ENCODE peak calls at places on chromosomes 7 and 10, in eight cellular contexts. R, G, B, V, O, N, Q and D are unnamed samples.

GRCh38 chr7:131882321-131882720 is 325.9 kb upstream of the PODXL start:
- DNase-seq in V (no peak), B (no peak), G (no peak), R (no peak), N (no peak), Q (no peak), O (no peak), D (no peak)

GRCh38 chr7:25895792-25896171 is 256.2 kb upstream of the NFE2L3 start:
- DNase-seq in B (no peak), O (no peak), V (no peak), N (no peak), Q (no peak), G (no peak), R (no peak), D (no peak)

GRCh38 chr7:16083931-16084330 is 337.4 kb downstream of the CRPPA start:
- DNase-seq in N (no peak), G (peak), Q (no peak), B (no peak), R (no peak), V (peak), O (no peak), D (no peak)

GRCh38 chr7:144384071-144384470 is 19.4 kb downstream of the NOBOX start:
- DNase-seq in Q (no peak), O (no peak), N (no peak), B (no peak), G (peak), V (no peak), R (no peak), D (no peak)

GRCh38 chr10:132181691-132182425 is 4.9 kb upstream of the DPYSL4 start:
- DNase-seq in Q (no peak), O (no peak), R (no peak), N (no peak), V (no peak), G (no peak), B (no peak), D (no peak)

GRCh38 chr10:78866731-78867554 is 201.8 kb upstream of the ZMIZ1 start:
- DNase-seq in G (no peak), B (no peak), O (no peak), R (no peak), N (no peak), Q (no peak), V (no peak), D (no peak)

GRCh38 chr10:74189999-74190421 is 39.0 kb downstream of the ADK start:
- DNase-seq in N (no peak), O (no peak), V (peak), R (peak), G (no peak), Q (no peak), B (no peak), D (peak)

GRCh38 chr7:55467047-55467593 is 102.0 kb downstream of the LANCL2 start:
- DNase-seq in G (no peak), V (no peak), B (no peak), R (no peak), N (no peak), O (peak), Q (no peak), D (no peak)

GRCh38 chr7:98539865-98540264 is 77.2 kb upstream of the NPTX2 start:
- DNase-seq in R (no peak), B (no peak), O (no peak), G (no peak), N (no peak), V (no peak), Q (no peak), D (no peak)

GRCh38 chr10:29357962-29358635 is 69.2 kb downstream of the LYZL1 start:
- DNase-seq in V (no peak), G (no peak), O (no peak), B (no peak), R (no peak), N (no peak), Q (no peak), D (no peak)

GRCh38 chr10:130212736-130213135 is 76.5 kb downstream of the GLRX3 start:
- DNase-seq in R (no peak), N (no peak), G (no peak), V (no peak), Q (no peak), O (no peak), B (no peak), D (no peak)

GRCh38 chr10:130038611-130039109 is 72.0 kb downstream of the C10orf143 start:
- DNase-seq in G (no peak), O (peak), B (no peak), N (no peak), R (no peak), V (no peak), Q (no peak), D (no peak)

GRCh38 chr7:92991190-92991589 is 126.6 kb downstream of the SAMD9 start:
- DNase-seq in Q (no peak), N (no peak), V (no peak), G (no peak), B (no peak), R (no peak), O (no peak), D (no peak)

GRCh38 chr7:106216517-106217088 is 68.2 kb downstream of the NAMPT start:
- DNase-seq in O (no peak), Q (peak), G (peak), V (peak), N (no peak), R (no peak), B (no peak), D (peak)

GRCh38 chr10:118732253-118733194 is 22.2 kb downstream of the CACUL1 start:
- DNase-seq in R (peak), G (no peak), Q (no peak), V (no peak), N (no peak), B (no peak), O (no peak), D (no peak)

GRCh38 chr10:45061982-45062381 is 61.3 kb downstream of the ZNF22 start:
- DNase-seq in N (no peak), R (no peak), B (no peak), G (no peak), Q (no peak), O (no peak), V (no peak), D (peak)

GRCh38 chr10:22597142-22597541 is 117.2 kb downstream of the PIP4K2A start:
- DNase-seq in O (no peak), R (peak), N (peak), G (no peak), V (peak), Q (no peak), B (no peak), D (no peak)

GRCh38 chr10:7696545-7696944 is 6.6 kb upstream of the ITIH2 start:
- DNase-seq in G (no peak), V (no peak), N (no peak), R (no peak), Q (peak), B (peak), O (peak), D (no peak)

GRCh38 chr10:21173433-21173963 is 276.4 kb upstream of the NEBL start:
- DNase-seq in G (no peak), Q (no peak), V (no peak), N (no peak), O (no peak), B (no peak), R (no peak), D (no peak)

GRCh38 chr7:133140994-133141595 is 59.2 kb upstream of the CHCHD3 start:
- DNase-seq in B (no peak), O (no peak), R (no peak), V (no peak), G (no peak), Q (no peak), N (no peak), D (no peak)

GRCh38 chr10:24132741-24133140 is 76.2 kb upstream of the KIAA1217 start:
- DNase-seq in O (no peak), G (no peak), B (no peak), V (no peak), Q (no peak), R (no peak), N (no peak), D (peak)

GRCh38 chr10:66747451-66747850 is 178.4 kb upstream of the LRRTM3 start:
- DNase-seq in O (no peak), Q (no peak), B (no peak), V (peak), N (no peak), G (no peak), R (no peak), D (peak)

GRCh38 chr7:44052771-44053365 is 8.4 kb downstream of the DBNL start:
- DNase-seq in V (no peak), B (peak), N (no peak), O (peak), R (no peak), Q (no peak), G (no peak), D (no peak)

GRCh38 chr7:103445228-103446020 is 583 bp downstream of the SLC26A5 start:
- DNase-seq in B (no peak), V (no peak), R (no peak), N (no peak), Q (no peak), O (no peak), G (no peak), D (no peak)

GRCh38 chr10:90779573-90779972 is 78.3 kb downstream of the HTR7 start:
- DNase-seq in G (peak), V (peak), Q (no peak), N (no peak), B (no peak), O (no peak), R (no peak), D (no peak)

GRCh38 chr10:43981232-43981631 is 332.6 kb upstream of the ZNF32 start:
- DNase-seq in G (no peak), B (no peak), O (no peak), V (peak), R (no peak), N (no peak), Q (no peak), D (no peak)

GRCh38 chr7:2722591-2722990 is 34.6 kb downstream of the AMZ1 start:
- DNase-seq in B (peak), G (no peak), R (no peak), O (peak), N (no peak), Q (no peak), V (no peak), D (no peak)

GRCh38 chr7:55018361-55019328 is at the start of gene EGFR:
- DNase-seq in B (peak), R (no peak), V (peak), O (peak), Q (peak), N (no peak), G (peak), D (no peak)

GRCh38 chr10:120480065-120480600 is 23.1 kb downstream of the PLPP4 start:
- DNase-seq in B (no peak), G (no peak), V (no peak), Q (no peak), N (no peak), R (no peak), O (no peak), D (no peak)

GRCh38 chr7:27046854-27047549 is 48.8 kb downstream of the HOXA1 start:
- DNase-seq in G (peak), Q (no peak), N (no peak), R (no peak), B (no peak), O (no peak), V (peak), D (peak)

GRCh38 chr7:101240226-101241014 is 2.8 kb upstream of the CLDN15 start:
- DNase-seq in O (no peak), Q (no peak), R (no peak), G (no peak), N (no peak), V (no peak), B (no peak), D (no peak)
- H3K27ac ChIP-seq in O (peak), Q (peak), R (peak), G (no peak), N (no peak), V (no peak), B (peak), D (no peak)

GRCh38 chr10:121613456-121613855 is 15.2 kb upstream of the FGFR2 start:
- DNase-seq in V (no peak), B (no peak), N (no peak), R (no peak), Q (no peak), O (no peak), G (no peak), D (no peak)
- H3K27ac ChIP-seq in V (no peak), B (no peak), N (no peak), R (no peak), Q (no peak), O (no peak), G (no peak), D (no peak)

DNA sequence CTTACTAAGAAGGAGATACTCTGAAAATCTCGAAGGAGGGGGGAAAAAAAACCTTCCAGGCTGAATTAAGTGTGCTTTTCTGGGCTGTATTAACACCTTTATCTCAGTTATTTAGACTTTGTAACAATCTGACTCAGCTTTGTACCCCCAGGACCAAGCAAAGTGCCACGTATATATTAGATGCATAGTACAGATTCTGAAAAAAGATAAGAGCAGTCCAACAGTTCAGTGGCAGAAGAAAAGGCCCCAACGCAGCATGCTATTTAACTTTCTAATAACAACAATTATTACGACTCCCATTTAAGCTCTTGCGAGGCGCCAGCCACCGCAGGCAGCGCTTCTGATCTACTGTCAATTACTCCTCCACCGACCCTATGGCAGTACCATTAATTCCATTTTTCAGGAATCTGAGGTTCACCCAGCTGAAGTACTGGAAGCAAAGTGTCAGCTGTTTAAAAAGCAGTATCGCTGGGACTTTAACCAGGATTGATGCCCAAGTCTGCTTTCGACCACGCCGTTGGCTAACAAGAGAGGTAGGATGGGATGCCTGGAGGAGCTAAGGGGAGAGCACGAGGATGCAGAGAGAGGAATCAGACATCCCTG is 660 bp downstream of the LIPA start:
- DNase-seq in G (peak), B (no peak), R (no peak), O (no peak), Q (no peak), V (no peak), N (no peak), D (no peak)
- H3K27ac ChIP-seq in G (peak), B (peak), R (peak), O (peak), Q (peak), V (no peak), N (peak), D (no peak)

DNA sequence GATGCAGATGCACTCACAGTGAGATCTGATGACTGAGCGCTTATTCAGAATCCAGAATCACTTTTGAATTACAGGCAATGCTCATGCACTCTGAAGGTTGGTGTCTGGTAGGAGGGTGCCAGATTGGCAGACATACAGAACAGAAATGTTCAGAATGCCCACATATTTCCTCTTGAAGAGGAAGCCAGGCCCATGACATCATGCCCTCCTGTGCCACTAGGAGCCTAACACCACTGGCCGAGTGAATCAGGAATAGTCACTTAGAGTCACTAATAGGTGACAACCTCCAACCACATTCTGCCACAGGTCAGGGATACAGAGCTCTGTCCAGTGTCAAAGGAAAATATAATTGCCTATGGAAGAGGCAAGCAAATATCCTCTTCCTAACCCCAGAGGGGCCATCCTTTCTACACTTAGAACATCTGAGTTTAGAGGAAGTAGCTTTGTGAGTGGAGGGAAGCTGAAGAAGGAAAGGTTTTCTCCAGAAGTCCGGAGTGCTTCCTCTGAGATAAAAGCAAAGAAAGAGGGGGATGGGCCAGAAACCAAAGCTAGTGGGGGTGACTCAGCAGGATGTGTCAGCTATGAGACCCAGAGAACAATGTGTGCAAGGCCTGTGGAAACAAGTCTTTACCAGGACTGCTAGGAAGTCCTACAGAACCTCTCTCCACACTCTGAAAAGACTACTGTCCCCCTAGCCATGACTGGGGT is 838.8 kb downstream of the GRID1 start:
- DNase-seq in N (no peak), O (no peak), V (no peak), B (no peak), Q (no peak), R (no peak), G (no peak), D (peak)
- H3K27ac ChIP-seq in N (no peak), O (no peak), V (no peak), B (no peak), Q (no peak), R (no peak), G (no peak), D (peak)

DNA sequence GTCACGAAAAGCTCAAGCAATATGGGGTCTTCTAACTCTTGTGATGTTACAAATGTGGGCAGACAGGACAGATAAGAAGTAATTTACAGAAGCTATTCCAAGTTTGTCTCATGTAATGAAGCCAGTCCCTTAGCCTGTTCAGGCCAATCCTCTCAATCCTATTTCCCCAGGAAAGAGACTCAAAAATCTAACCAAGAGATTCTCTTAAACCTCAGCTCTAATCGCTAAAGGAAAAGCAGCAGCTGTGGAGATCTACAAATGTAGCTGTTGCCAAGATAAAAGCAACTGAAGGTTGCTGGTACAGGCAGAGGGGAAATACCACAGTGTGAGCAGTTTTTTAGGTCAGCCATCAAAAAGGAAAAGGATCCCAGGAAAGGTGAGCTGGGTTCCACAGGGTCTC is 39.3 kb downstream of the ANK3 start:
- DNase-seq in G (no peak), O (no peak), V (peak), B (no peak), Q (no peak), R (no peak), N (no peak), D (no peak)
- H3K27ac ChIP-seq in G (no peak), O (no peak), V (peak), B (peak), Q (no peak), R (no peak), N (no peak), D (no peak)

DNA sequence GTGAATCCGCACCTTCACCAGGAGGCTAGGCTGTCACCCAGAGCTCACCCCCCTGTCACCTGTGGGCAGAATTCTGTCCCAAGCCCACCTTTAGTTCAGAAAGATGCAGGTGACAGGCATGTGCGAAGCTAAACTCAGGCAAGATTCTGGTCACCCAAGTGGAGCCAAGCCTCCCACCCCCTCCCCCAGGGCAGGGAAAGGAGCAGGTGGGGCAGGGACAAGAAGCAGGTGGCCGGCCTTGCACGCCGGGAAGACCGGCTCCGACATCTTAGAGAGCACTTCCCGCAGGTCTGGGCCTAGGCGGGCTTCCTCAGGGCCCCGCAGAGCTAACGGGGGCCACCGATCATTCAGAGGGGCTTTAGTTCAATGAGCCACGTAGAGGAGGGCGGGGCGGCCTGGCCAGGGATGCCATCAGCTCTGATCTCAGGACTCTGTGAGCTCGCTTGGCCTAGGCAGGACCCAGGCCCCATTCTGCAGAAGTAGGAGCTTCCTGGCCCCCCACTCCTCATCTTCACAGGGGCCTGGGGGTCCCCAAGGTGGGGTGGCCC is 19.9 kb downstream of the UNCX start:
- DNase-seq in Q (no peak), N (no peak), O (no peak), R (no peak), G (no peak), V (no peak), B (no peak), D (no peak)
- H3K27ac ChIP-seq in Q (no peak), N (no peak), O (no peak), R (no peak), G (no peak), V (no peak), B (no peak), D (no peak)

DNA sequence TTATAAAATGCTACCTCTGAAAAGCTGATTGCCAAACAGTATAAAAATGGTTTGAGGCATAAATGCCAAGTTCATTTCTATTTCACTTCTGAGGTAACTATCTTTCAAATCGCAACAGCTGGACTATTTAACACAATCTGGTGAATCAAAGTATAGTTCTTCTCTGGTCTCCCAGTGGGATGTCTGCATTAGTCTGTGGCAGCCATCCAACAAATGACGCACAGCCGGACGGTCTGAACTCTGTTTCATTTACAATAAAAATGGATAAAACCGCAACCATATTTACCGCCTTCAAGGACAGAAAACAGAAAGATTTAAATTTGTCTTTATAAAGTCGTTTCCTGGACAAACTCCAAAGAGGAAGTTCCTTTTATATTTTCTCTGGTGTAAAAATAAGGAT is 41.9 kb downstream of the ENO4 start:
- DNase-seq in B (peak), N (no peak), V (peak), G (no peak), R (no peak), O (no peak), Q (peak), D (no peak)
- H3K27ac ChIP-seq in B (no peak), N (no peak), V (no peak), G (no peak), R (no peak), O (no peak), Q (no peak), D (no peak)

GRCh38 chr10:80202934-80203834 is 2.2 kb downstream of the ANXA11 start:
- DNase-seq in V (peak), R (peak), G (no peak), N (peak), Q (peak), B (peak), O (peak), D (no peak)

GRCh38 chr10:80201592-80202256 is 3.6 kb downstream of the ANXA11 start:
- DNase-seq in G (no peak), Q (no peak), N (no peak), V (no peak), R (no peak), B (peak), O (peak), D (no peak)

GRCh38 chr10:80200259-80200658 is 5.1 kb downstream of the ANXA11 start:
- DNase-seq in V (no peak), Q (no peak), B (no peak), G (no peak), O (no peak), R (no peak), N (no peak), D (no peak)

GRCh38 chr10:80199828-80200227 is 5.5 kb downstream of the ANXA11 start:
- DNase-seq in N (no peak), G (no peak), R (no peak), V (peak), Q (peak), B (no peak), O (no peak), D (no peak)

DNA sequence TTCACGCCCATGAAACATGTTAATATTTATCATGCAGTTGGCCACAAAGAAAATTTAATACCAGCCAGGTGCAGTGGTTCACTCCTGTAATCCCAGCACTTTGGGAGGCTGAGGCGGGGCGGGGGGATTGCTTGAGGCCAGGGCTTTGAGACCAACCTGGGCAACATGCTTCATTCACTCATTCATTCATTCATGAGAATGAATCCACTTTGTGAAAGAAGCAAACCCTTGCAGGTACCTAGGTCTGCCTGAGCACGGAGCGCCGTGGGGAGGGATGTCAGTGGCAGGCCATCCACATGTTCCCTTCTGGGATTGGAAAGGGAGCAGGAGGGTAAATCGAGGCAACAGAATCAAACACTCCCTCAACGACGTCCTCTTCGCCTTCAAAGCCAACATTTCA is 4.7 kb downstream of the ANXA11 start:
- DNase-seq in O (no peak), N (no peak), B (no peak), R (no peak), G (no peak), Q (no peak), V (no peak), D (no peak)
- H3K27ac ChIP-seq in O (peak), N (no peak), B (peak), R (no peak), G (peak), Q (peak), V (no peak), D (peak)